ENCODE peak calls at places on chromosomes 2 and 18, in seven cellular contexts. L, R, F, S, C, H and P are unnamed samples.

GRCh38 chr2:39154944-39155343 is 34.1 kb upstream of the SOS1 start:
- DNase-seq in L (no peak), C (no peak), H (no peak), F (no peak), S (no peak), R (no peak), P (no peak)

GRCh38 chr18:9868857-9869712 is 16.7 kb upstream of the TXNDC2 start:
- DNase-seq in C (no peak), L (no peak), R (no peak), H (no peak), S (no peak), F (no peak), P (no peak)

GRCh38 chr2:26070684-26071189 is 36.9 kb downstream of the RAB10 start:
- DNase-seq in C (no peak), H (no peak), L (no peak), S (no peak), F (no peak), R (no peak), P (no peak)

GRCh38 chr2:208062113-208062512 is 36.8 kb upstream of the PLEKHM3 start:
- DNase-seq in C (no peak), S (peak; percentile 35), H (peak; percentile 26), L (no peak), R (no peak), F (peak; percentile 59), P (no peak)

GRCh38 chr2:109171444-109172334 is 42.7 kb downstream of the SH3RF3 start:
- DNase-seq in C (peak; percentile 35), F (peak; percentile 32), H (no peak), S (peak; percentile 99), L (no peak), R (no peak), P (no peak)

GRCh38 chr2:25204190-25204838 is 35.9 kb upstream of the POMC start:
- DNase-seq in L (no peak), S (no peak), C (no peak), H (no peak), F (no peak), R (no peak), P (no peak)

GRCh38 chr2:20603791-20604190 is 47.1 kb downstream of the HS1BP3 start:
- DNase-seq in S (no peak), C (no peak), L (no peak), F (no peak), H (no peak), R (no peak), P (no peak)

GRCh38 chr2:9965119-9965822 is 13.8 kb downstream of the GRHL1 start:
- DNase-seq in R (no peak), F (no peak), H (no peak), L (no peak), S (no peak), C (no peak), P (no peak)

GRCh38 chr2:45643543-45644542 is 7.6 kb upstream of the PRKCE start:
- DNase-seq in F (no peak), R (peak; percentile 89), C (no peak), S (peak; percentile 54), L (peak; percentile 73), H (no peak), P (peak; percentile 83)

GRCh38 chr2:212073360-212073759 is 465.2 kb downstream of the ERBB4 start:
- DNase-seq in H (no peak), R (no peak), C (no peak), S (no peak), L (no peak), F (peak; percentile 63), P (no peak)

GRCh38 chr2:185279999-185280398 is 458.6 kb upstream of the FSIP2 start:
- DNase-seq in S (no peak), F (peak; percentile 35), H (no peak), R (no peak), L (no peak), C (no peak), P (no peak)

GRCh38 chr2:227870710-227871374 is 589 bp upstream of the DAW1 start:
- DNase-seq in S (peak; percentile 54), F (peak; percentile 97), L (no peak), H (no peak), C (peak; percentile 65), R (no peak), P (no peak)

GRCh38 chr2:46073540-46074018 is 223.6 kb upstream of the EPAS1 start:
- DNase-seq in S (peak; percentile 98), F (peak; percentile 92), C (peak; percentile 95), L (no peak), R (no peak), H (peak; percentile 44), P (no peak)

GRCh38 chr2:128379021-128380005 is 60.6 kb upstream of the HS6ST1 start:
- DNase-seq in R (no peak), H (no peak), C (no peak), F (peak; percentile 48), S (peak; percentile 91), L (no peak), P (no peak)

GRCh38 chr2:239660390-239661228 is 259.8 kb upstream of the HDAC4 start:
- DNase-seq in F (peak; percentile 20), C (no peak), R (no peak), H (peak; percentile 71), S (peak; percentile 7), L (no peak), P (no peak)

GRCh38 chr2:238868616-238869292 is 20.9 kb downstream of the TWIST2 start:
- DNase-seq in F (peak; percentile 24), H (no peak), S (peak; percentile 97), R (no peak), C (no peak), L (no peak), P (no peak)

GRCh38 chr2:100535850-100536249 is 26.9 kb upstream of the PDCL3 start:
- DNase-seq in C (no peak), F (no peak), L (no peak), H (no peak), S (no peak), R (no peak), P (no peak)

GRCh38 chr2:144320491-144320890 is 199.4 kb downstream of the ZEB2 start:
- DNase-seq in L (no peak), R (no peak), C (no peak), H (no peak), S (peak; percentile 68), F (peak; percentile 80), P (no peak)

GRCh38 chr2:203061346-203061745 is 46.7 kb downstream of the NBEAL1 start:
- DNase-seq in R (no peak), F (no peak), L (no peak), C (peak; percentile 74), H (no peak), S (peak; percentile 63), P (no peak)

GRCh38 chr2:20062615-20063545 is 11.5 kb upstream of the LAPTM4A start:
- DNase-seq in L (no peak), H (no peak), S (peak; percentile 95), C (no peak), F (peak; percentile 29), R (no peak), P (no peak)

GRCh38 chr2:197388866-197389587 is 45.8 kb downstream of the SF3B1 start:
- DNase-seq in S (no peak), F (no peak), C (no peak), H (no peak), R (no peak), L (no peak), P (no peak)

GRCh38 chr2:197387179-197387578 is 47.6 kb downstream of the SF3B1 start:
- DNase-seq in R (no peak), H (no peak), L (no peak), S (no peak), C (no peak), F (no peak), P (no peak)

GRCh38 chr2:197386242-197386641 is 48.6 kb downstream of the SF3B1 start:
- DNase-seq in S (no peak), R (no peak), L (no peak), C (no peak), H (no peak), F (no peak), P (no peak)

GRCh38 chr2:197378494-197378972 is 56.3 kb downstream of the SF3B1 start:
- DNase-seq in R (peak; percentile 68), F (peak; percentile 40), S (peak; percentile 38), C (no peak), L (peak; percentile 52), H (peak; percentile 37), P (peak; percentile 31)

GRCh38 chr2:197383825-197384224 is 51.0 kb downstream of the SF3B1 start:
- DNase-seq in S (no peak), L (no peak), R (no peak), F (no peak), C (no peak), H (no peak), P (no peak)
- TF ChIP-seq CTCF in S (no peak), L (no peak), R (no peak), F (no peak), C (no peak), H (no peak), P (no peak)

GRCh38 chr2:12048551-12048950 is 302.1 kb downstream of the LPIN1 start:
- DNase-seq in F (no peak), S (no peak), L (no peak), H (no peak), C (no peak), R (peak; percentile 7), P (no peak)
- TF ChIP-seq CTCF in F (no peak), S (peak; percentile 1), L (peak; percentile 40), H (peak; percentile 38), C (no peak), R (peak; percentile 23), P (peak; percentile 23)

GRCh38 chr2:58871469-58872142 is 630.5 kb upstream of the FANCL start:
- DNase-seq in S (no peak), R (no peak), L (no peak), H (no peak), F (no peak), C (no peak), P (no peak)
- TF ChIP-seq CTCF in S (no peak), R (no peak), L (peak; percentile 29), H (peak; percentile 54), F (no peak), C (peak; percentile 16), P (peak; percentile 25)

DNA sequence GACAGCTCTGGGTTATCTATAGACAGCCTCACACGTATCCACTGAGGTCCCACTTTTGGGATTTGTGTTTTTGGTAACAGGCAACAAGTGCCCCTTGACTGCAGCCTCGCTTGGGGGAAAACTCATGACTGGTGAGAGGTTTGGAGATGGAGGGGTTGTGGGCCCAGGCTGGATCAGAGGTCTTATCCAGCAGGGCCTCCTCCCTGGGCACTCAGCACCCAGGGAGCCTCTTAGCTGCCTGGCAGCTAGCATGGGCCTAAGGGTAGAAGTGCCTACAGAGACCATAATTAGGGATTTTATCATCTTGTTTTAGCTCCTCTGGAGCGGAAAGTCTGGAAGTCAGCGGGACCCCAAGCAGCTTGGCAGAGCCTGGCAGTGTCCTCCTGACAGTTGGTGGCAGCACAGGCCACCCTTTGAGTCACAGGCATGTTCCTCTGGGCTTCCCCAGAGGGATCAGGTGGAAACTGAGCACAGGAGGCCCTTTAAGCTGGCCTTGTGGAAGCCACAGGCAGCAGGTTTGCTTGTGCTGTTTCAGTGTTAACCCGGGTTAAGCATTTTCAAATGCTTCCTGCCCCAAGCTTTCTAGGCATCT is 143.1 kb downstream of the KCTD1 start:
- DNase-seq in S (peak; percentile 65), C (no peak), H (peak; percentile 36), L (no peak), F (peak; percentile 47), R (peak; percentile 18), P (no peak)
- TF ChIP-seq CTCF in S (peak; percentile 67), C (peak; percentile 75), H (peak; percentile 64), L (peak; percentile 34), F (peak; percentile 81), R (no peak), P (peak; percentile 47)